ENCODE peak calls at places on chromosomes 13 and 19, in eight cellular contexts. T is cardiac muscle cell, U is choroid plexus epithelial cell, Z is cardiac fibroblast, L is tibial artery, J is AG04450, P is IMR-90, A is Caco-2. Y is an unnamed sample.

GRCh38 chr13:45500492-45501174 is 35.9 kb downstream of the COG3 start:
- DNase-seq in L (no peak), A (no peak), Z (peak; percentile 95), U (peak; percentile 93), T (no peak), J (peak; percentile 83), P (peak; percentile 96), Y (peak; percentile 67)

GRCh38 chr13:98481511-98481951 is 95.4 kb downstream of the STK24 start:
- DNase-seq in L (no peak), P (peak; percentile 30), J (no peak), Z (no peak), U (no peak), T (no peak), A (no peak), Y (no peak)

GRCh38 chr13:110102053-110102452 is 204.9 kb downstream of the COL4A1 start:
- DNase-seq in T (no peak), Z (no peak), A (no peak), J (no peak), L (no peak), U (no peak), P (no peak), Y (no peak)

GRCh38 chr13:98847780-98848179 is 95.3 kb upstream of the SLC15A1 start:
- DNase-seq in T (no peak), Z (peak; percentile 69), J (no peak), L (no peak), U (peak; percentile 16), A (no peak), P (no peak), Y (no peak)

GRCh38 chr19:29631450-29631849 is 25.4 kb downstream of the POP4 start:
- DNase-seq in P (no peak), T (no peak), U (no peak), J (no peak), A (no peak), Z (no peak), L (peak; percentile 29), Y (no peak)

GRCh38 chr19:35162471-35163326 is 8.2 kb downstream of the FXYD5 start:
- DNase-seq in L (no peak), A (no peak), T (no peak), U (peak; percentile 72), P (no peak), Z (no peak), J (no peak), Y (no peak)

GRCh38 chr13:33958964-33959363 is 141.0 kb downstream of the RFC3 start:
- DNase-seq in A (no peak), J (no peak), T (no peak), U (no peak), P (no peak), L (no peak), Z (no peak), Y (no peak)

GRCh38 chr19:34018546-34018945 is 153.8 kb upstream of the LSM14A start:
- DNase-seq in L (no peak), J (no peak), U (no peak), Z (no peak), P (no peak), A (peak; percentile 75), T (no peak), Y (no peak)

GRCh38 chr13:72932250-72932649 is 126.6 kb upstream of the KLF5 start:
- DNase-seq in Z (no peak), A (no peak), T (no peak), L (no peak), J (no peak), U (no peak), P (no peak), Y (no peak)

GRCh38 chr19:41575998-41576397 is at the start of gene CEACAM21:
- DNase-seq in P (no peak), U (no peak), Z (no peak), A (no peak), T (no peak), L (no peak), J (no peak), Y (no peak)

GRCh38 chr13:60229708-60230272 is 66.1 kb upstream of the DIAPH3 start:
- DNase-seq in L (no peak), Z (no peak), P (no peak), J (no peak), A (no peak), U (no peak), T (no peak), Y (no peak)

GRCh38 chr13:79937311-79938243 is 403.3 kb downstream of the SPRY2 start:
- DNase-seq in P (no peak), U (no peak), A (no peak), Z (peak; percentile 25), J (no peak), T (no peak), L (no peak), Y (no peak)

GRCh38 chr13:48094404-48094780 is 512 bp downstream of the MED4 start:
- DNase-seq in T (peak; percentile 59), L (no peak), P (no peak), J (no peak), A (no peak), U (peak; percentile 24), Z (no peak), Y (no peak)

GRCh38 chr19:45217957-45218334 is 27.3 kb downstream of the EXOC3L2 start:
- DNase-seq in L (no peak), U (no peak), T (no peak), J (no peak), P (no peak), Z (no peak), A (no peak), Y (no peak)

GRCh38 chr19:14786421-14786851 is 8.1 kb upstream of the ADGRE2 start:
- DNase-seq in J (no peak), L (peak; percentile 51), P (no peak), A (no peak), U (peak; percentile 33), T (peak; percentile 25), Z (no peak), Y (no peak)

GRCh38 chr13:100547805-100548204 is 40.8 kb downstream of the GGACT start:
- DNase-seq in A (no peak), J (no peak), L (peak; percentile 68), U (no peak), T (peak; percentile 34), P (no peak), Z (no peak), Y (no peak)

GRCh38 chr19:40597329-40597838 is 3.8 kb upstream of the LTBP4 start:
- DNase-seq in Z (no peak), J (no peak), A (no peak), U (no peak), T (no peak), L (no peak), P (no peak), Y (no peak)

GRCh38 chr13:85806553-85807175 is 7.4 kb upstream of the SLITRK6 start:
- DNase-seq in J (peak; percentile 47), U (peak; percentile 83), Z (peak; percentile 67), L (no peak), A (no peak), T (peak; percentile 72), P (peak; percentile 61), Y (no peak)

GRCh38 chr19:55158848-55159793 is 1.6 kb upstream of the TNNI3 start:
- DNase-seq in P (no peak), Z (peak; percentile 57), J (no peak), U (peak; percentile 41), T (peak; percentile 51), L (no peak), A (no peak), Y (no peak)

GRCh38 chr19:45211751-45212381 is 33.3 kb downstream of the BLOC1S3 start:
- DNase-seq in A (no peak), J (no peak), T (no peak), U (peak; percentile 7), L (no peak), Z (no peak), P (no peak), Y (no peak)

GRCh38 chr13:28659611-28659970 is 661 bp downstream of the POMP start:
- DNase-seq in P (peak; percentile 75), T (no peak), Z (peak; percentile 74), J (no peak), L (no peak), U (peak; percentile 77), A (no peak), Y (no peak)

GRCh38 chr19:16660763-16661479 is at the start of gene TMEM38A:
- DNase-seq in J (no peak), L (peak; percentile 82), Z (no peak), A (peak; percentile 53), T (peak; percentile 63), P (no peak), U (no peak), Y (no peak)

GRCh38 chr13:66635526-66635925 is 594.6 kb downstream of the PCDH9 start:
- DNase-seq in A (no peak), P (peak; percentile 93), T (no peak), U (peak; percentile 91), Z (peak; percentile 94), J (peak; percentile 68), L (no peak), Y (peak; percentile 35)

GRCh38 chr19:1853295-1854031 is 5.2 kb upstream of the REXO1 start:
- DNase-seq in L (peak; percentile 88), U (peak; percentile 81), Z (peak; percentile 83), P (peak; percentile 68), A (peak; percentile 62), T (peak; percentile 76), J (no peak), Y (peak; percentile 35)
- H3K4me3 ChIP-seq in L (no peak overlapping the region), U (no peak overlapping the region), Z (no peak overlapping the region), P (no peak overlapping the region), A (no peak overlapping the region), T (no peak overlapping the region), J (no peak overlapping the region), Y (no peak overlapping the region)

GRCh38 chr13:44388427-44388826 is 14.8 kb downstream of the SERP2 start:
- DNase-seq in A (peak; percentile 68), L (no peak), U (no peak), P (no peak), Z (no peak), J (no peak), T (peak; percentile 89), Y (no peak)
- TF ChIP-seq CTCF in A (no peak), L (no peak), U (no peak), P (no peak), Z (no peak), J (no peak), T (no peak), Y (no peak)

GRCh38 chr19:6531163-6531955 is 533 bp downstream of the TNFSF9 start:
- DNase-seq in P (no peak), U (no peak), J (no peak), A (no peak), T (no peak), L (no peak), Z (no peak), Y (no peak)
- H3K4me3 ChIP-seq in P (peak overlapping the region; percentile 58), U (peak overlapping the region; percentile 75), J (peak overlapping the region; percentile 75), A (peak overlapping the region; percentile 69), T (peak overlapping the region; percentile 59), L (peak overlapping the region; percentile 53), Z (peak overlapping the region; percentile 61), Y (peak overlapping the region; percentile 49)

DNA sequence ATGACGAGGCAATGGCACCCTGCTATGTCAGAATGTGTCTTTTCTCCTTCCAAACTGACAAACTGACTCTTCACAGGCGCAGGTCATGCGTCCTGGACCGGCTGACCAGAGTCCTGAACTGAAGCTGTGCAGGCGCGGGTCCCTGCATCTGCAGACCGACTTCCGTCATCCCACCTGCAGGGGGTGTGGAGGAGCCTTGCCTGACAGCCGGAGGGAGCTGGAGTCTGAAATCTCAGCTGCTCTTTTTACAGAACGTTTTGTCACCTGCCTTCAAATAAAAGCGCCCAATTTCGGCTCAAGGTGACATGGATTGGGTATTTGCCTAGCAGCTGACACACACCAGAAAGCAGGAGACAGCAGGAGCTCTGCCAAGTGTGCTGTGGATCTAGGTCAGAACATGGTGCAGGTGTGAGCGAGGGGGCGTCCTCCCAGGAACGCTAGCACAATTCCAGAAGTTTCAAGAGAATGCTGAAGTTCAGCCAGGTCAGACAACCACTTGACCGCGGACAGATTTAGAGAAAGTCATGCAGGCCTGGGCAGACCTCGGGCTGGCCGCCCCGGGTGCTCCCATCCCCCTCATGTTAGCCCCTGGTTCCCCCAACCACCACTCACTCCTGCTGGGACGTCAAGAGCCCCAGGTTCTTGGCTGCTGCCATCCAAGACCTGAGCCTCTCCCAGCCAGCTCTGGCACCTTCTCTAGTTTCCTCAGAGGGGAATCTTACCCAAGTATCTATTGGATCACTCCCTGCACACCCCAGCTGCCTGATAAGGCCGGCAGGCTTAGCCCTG is 32.8 kb downstream of the ELL start:
- DNase-seq in J (no peak), T (peak; percentile 84), Z (no peak), A (peak; percentile 68), P (no peak), L (no peak), U (no peak), Y (no peak)
- TF ChIP-seq CTCF in J (peak; percentile 26), T (peak; percentile 25), Z (peak; percentile 13), A (peak; percentile 79), P (peak; percentile 29), L (peak; percentile 20), U (peak; percentile 63), Y (peak; percentile 29)